ENCODE peak calls at places on chromosomes 11 and 22, in nine cellular contexts. D, G, O, B, J, W, H, P and S are unnamed samples.

GRCh38 chr11:94171693-94172440 is 43.2 kb downstream of the PANX1 start:
- DNase-seq in W (no peak), B (peak; percentile 8), D (no peak), J (peak; percentile 52), P (peak; percentile 68), H (no peak), O (peak; percentile 55), G (peak; percentile 53), S (peak; percentile 16)

GRCh38 chr11:77726524-77726923 is 88.9 kb upstream of the CLNS1A start:
- DNase-seq in W (no peak), D (no peak), J (no peak), B (no peak), H (no peak), O (no peak), G (no peak), P (no peak), S (no peak)

GRCh38 chr11:107780136-107780535 is 68.3 kb upstream of the SLN start:
- DNase-seq in D (no peak), J (no peak), P (no peak), H (no peak), O (no peak), W (no peak), G (no peak), B (no peak), S (no peak)

GRCh38 chr22:45007946-45008852 is 1.6 kb downstream of the PHF21B start:
- DNase-seq in G (no peak), W (no peak), J (peak; percentile 26), H (no peak), B (no peak), O (no peak), P (peak; percentile 27), D (peak; percentile 59), S (no peak)

GRCh38 chr11:58600510-58600909 is 21.6 kb downstream of the ZFP91 start:
- DNase-seq in P (no peak), H (no peak), W (no peak), G (no peak), D (no peak), B (no peak), J (no peak), O (no peak), S (no peak)

GRCh38 chr11:36411202-36411640 is 98.9 kb downstream of the TRAF6 start:
- DNase-seq in B (no peak), H (no peak), D (no peak), J (peak; percentile 39), P (no peak), W (no peak), G (peak; percentile 36), O (no peak), S (no peak)

GRCh38 chr11:9461068-9461759 is 402 bp downstream of the ZNF143 start:
- DNase-seq in H (peak; percentile 50), O (peak; percentile 95), G (peak; percentile 89), D (peak; percentile 93), B (no peak), W (peak; percentile 89), P (peak; percentile 89), J (peak; percentile 94), S (no peak)

GRCh38 chr11:96098511-96099241 is 174.8 kb upstream of the MTMR2 start:
- DNase-seq in O (peak; percentile 49), D (no peak), W (no peak), H (no peak), J (peak; percentile 60), G (no peak), P (no peak), B (no peak), S (no peak)

GRCh38 chr22:49017769-49018330 is 809.8 kb downstream of the BRD1 start:
- DNase-seq in O (no peak), H (no peak), J (no peak), D (peak; percentile 15), G (no peak), P (no peak), B (no peak), W (no peak), S (no peak)

GRCh38 chr11:88813233-88813915 is 252.4 kb downstream of the GRM5 start:
- DNase-seq in H (no peak), G (peak; percentile 37), W (no peak), J (no peak), P (no peak), O (no peak), D (no peak), B (no peak), S (no peak)

GRCh38 chr11:80616070-80616800 is 1175.4 kb upstream of the TENM4 start:
- DNase-seq in G (no peak), O (no peak), J (no peak), D (no peak), B (no peak), H (no peak), W (no peak), P (no peak), S (no peak)

GRCh38 chr11:28836285-28837081 is 728.3 kb downstream of the METTL15 start:
- DNase-seq in J (peak; percentile 99), W (no peak), P (peak; percentile 99), D (no peak), O (peak; percentile 99), H (peak; percentile 94), B (peak; percentile 67), G (no peak), S (no peak)

GRCh38 chr11:7924526-7924925 is 6.5 kb downstream of the OR10A6 start:
- DNase-seq in H (no peak), W (no peak), O (no peak), B (no peak), P (no peak), J (no peak), D (no peak), G (no peak), S (no peak)

GRCh38 chr11:30631148-30631547 is 45.0 kb upstream of the MPPED2 start:
- DNase-seq in J (no peak), G (no peak), B (no peak), H (no peak), W (no peak), D (no peak), O (no peak), P (no peak), S (no peak)

GRCh38 chr22:36341640-36342041 is 46.1 kb downstream of the MYH9 start:
- DNase-seq in P (no peak), O (no peak), G (no peak), B (no peak), W (no peak), D (no peak), H (no peak), J (no peak), S (no peak)

GRCh38 chr11:70146895-70147520 is 56.1 kb upstream of the FADD start:
- DNase-seq in D (no peak), P (no peak), G (no peak), O (no peak), W (no peak), J (no peak), B (no peak), H (no peak), S (no peak)

GRCh38 chr11:81970886-81971285 is 762.8 kb downstream of the FAM181B start:
- DNase-seq in G (no peak), H (no peak), B (no peak), O (no peak), P (no peak), D (no peak), J (no peak), W (no peak), S (no peak)

GRCh38 chr22:49322861-49323622 is 504.6 kb downstream of the BRD1 start:
- DNase-seq in B (no peak), G (peak; percentile 7), J (no peak), O (no peak), H (no peak), W (no peak), D (peak; percentile 33), P (no peak), S (no peak)

GRCh38 chr22:20578707-20579106 is 71.3 kb downstream of the MED15 start:
- DNase-seq in G (no peak), H (no peak), W (no peak), B (no peak), J (no peak), P (no peak), D (no peak), O (no peak), S (no peak)